ENCODE peak calls at places on chromosomes 11 and 22, in seven cellular contexts. O, A, L, R, X, G and F are unnamed samples.

GRCh38 chr11:82718841-82719240 is 14.8 kb downstream of the FAM181B start:
- DNase-seq in O (no peak), A (no peak), L (no peak), R (no peak), X (no peak), G (no peak), F (no peak)

GRCh38 chr22:36886016-36886415 is 25.2 kb downstream of the NCF4 start:
- DNase-seq in O (no peak), A (no peak), L (no peak), R (no peak), X (no peak), G (no peak), F (no peak)

GRCh38 chr11:124896821-124897391 is 759 bp downstream of the ROBO4 start:
- DNase-seq in O (peak), A (no peak), L (no peak), R (no peak), X (peak), G (no peak), F (no peak)

GRCh38 chr11:128506384-128506783 is 81.0 kb downstream of the ETS1 start:
- DNase-seq in O (no peak), A (no peak), L (no peak), R (no peak), X (no peak), G (no peak), F (no peak)

GRCh38 chr11:111308140-111308539 is 9.8 kb downstream of the POU2AF3 start:
- DNase-seq in O (peak), A (no peak), L (no peak), R (no peak), X (no peak), G (no peak), F (no peak)

GRCh38 chr11:110128161-110128560 is 35.0 kb downstream of the ZC3H12C start:
- DNase-seq in O (no peak), A (peak), L (no peak), R (no peak), X (no peak), G (peak), F (peak)

GRCh38 chr11:113001709-113002108 is 40.5 kb downstream of the NCAM1 start:
- DNase-seq in O (no peak), A (no peak), L (no peak), R (no peak), X (no peak), G (no peak), F (no peak)

GRCh38 chr22:41929158-41929896 is 2.7 kb upstream of the TNFRSF13C start:
- DNase-seq in O (no peak), A (peak), L (no peak), R (no peak), X (no peak), G (no peak), F (no peak)

GRCh38 chr22:47918936-47919505 is 1156.6 kb downstream of the TBC1D22A start:
- DNase-seq in O (no peak), A (no peak), L (no peak), R (no peak), X (no peak), G (peak), F (no peak)

GRCh38 chr11:61473370-61474025 is 35.1 kb upstream of the LRRC10B start:
- DNase-seq in O (peak), A (no peak), L (peak), R (no peak), X (no peak), G (no peak), F (no peak)

GRCh38 chr11:32029721-32030120 is 61.2 kb upstream of the RCN1 start:
- DNase-seq in O (no peak), A (no peak), L (no peak), R (no peak), X (no peak), G (no peak), F (no peak)

GRCh38 chr11:102849319-102849718 is 5.9 kb upstream of the MMP3 start:
- DNase-seq in O (no peak), A (no peak), L (no peak), R (peak), X (no peak), G (no peak), F (no peak)

GRCh38 chr11:17560281-17561110 is 13.4 kb downstream of the OTOG start:
- DNase-seq in O (no peak), A (peak), L (no peak), R (no peak), X (no peak), G (no peak), F (no peak)

GRCh38 chr11:1377231-1377780 is 12.4 kb upstream of the BRSK2 start:
- DNase-seq in O (no peak), A (no peak), L (no peak), R (no peak), X (no peak), G (no peak), F (no peak)

GRCh38 chr11:28900427-28900826 is 792.2 kb downstream of the METTL15 start:
- DNase-seq in O (no peak), A (no peak), L (no peak), R (no peak), X (no peak), G (no peak), F (no peak)

GRCh38 chr11:5204787-5205186 is 4.3 kb upstream of the OR51V1 start:
- DNase-seq in O (no peak), A (no peak), L (no peak), R (peak), X (no peak), G (peak), F (no peak)

GRCh38 chr11:29280452-29280851 is 736.4 kb downstream of the KCNA4 start:
- DNase-seq in O (no peak), A (no peak), L (no peak), R (no peak), X (no peak), G (no peak), F (no peak)

GRCh38 chr11:43504316-43504950 is 145.7 kb downstream of the TTC17 start:
- DNase-seq in O (no peak), A (peak), L (no peak), R (no peak), X (no peak), G (no peak), F (peak)

GRCh38 chr11:4044971-4045646 is 49.5 kb upstream of the RRM1 start:
- DNase-seq in O (no peak), A (no peak), L (peak), R (no peak), X (no peak), G (no peak), F (no peak)

GRCh38 chr22:46827781-46828180 is 65.3 kb downstream of the TBC1D22A start:
- DNase-seq in O (no peak), A (peak), L (no peak), R (no peak), X (no peak), G (no peak), F (no peak)

GRCh38 chr11:69559181-69559580 is 77.7 kb downstream of the LINC01488 start:
- DNase-seq in O (no peak), A (no peak), L (no peak), R (no peak), X (no peak), G (no peak), F (no peak)

GRCh38 chr11:131533164-131533563 is 162.7 kb downstream of the NTM start:
- DNase-seq in O (no peak), A (no peak), L (no peak), R (no peak), X (no peak), G (no peak), F (peak)

GRCh38 chr22:36595968-36596367 is 67.0 kb upstream of the EIF3D start:
- DNase-seq in O (no peak), A (peak), L (no peak), R (no peak), X (no peak), G (no peak), F (no peak)

GRCh38 chr11:134004406-134005197 is 47.8 kb upstream of the IGSF9B start:
- DNase-seq in O (no peak), A (no peak), L (no peak), R (no peak), X (no peak), G (no peak), F (no peak)

GRCh38 chr11:55942785-55943392 is 6.7 kb upstream of the OR5I1 start:
- DNase-seq in O (no peak), A (no peak), L (no peak), R (no peak), X (no peak), G (peak), F (no peak)

GRCh38 chr11:66745356-66746235 is 16.6 kb upstream of the SPTBN2 start:
- DNase-seq in O (peak), A (no peak), L (no peak), R (no peak), X (peak), G (no peak), F (peak)

GRCh38 chr11:1834132-1834610 is 619 bp upstream of the SYT8 start:
- DNase-seq in O (peak), A (no peak), L (no peak), R (no peak), X (no peak), G (no peak), F (no peak)

GRCh38 chr11:118889796-118890195 is 6.1 kb downstream of the CXCR5 start:
- DNase-seq in O (no peak), A (no peak), L (no peak), R (no peak), X (no peak), G (no peak), F (no peak)

GRCh38 chr11:3087373-3087772 is 30.1 kb upstream of the CARS1 start:
- DNase-seq in O (no peak), A (no peak), L (no peak), R (no peak), X (no peak), G (no peak), F (no peak)

GRCh38 chr11:75223954-75224643 is 16.5 kb upstream of the TPBGL start:
- DNase-seq in O (no peak), A (peak), L (no peak), R (no peak), X (no peak), G (no peak), F (no peak)

GRCh38 chr11:64676253-64676615 is 46.8 kb downstream of the NRXN2 start:
- DNase-seq in O (no peak), A (no peak), L (no peak), R (no peak), X (no peak), G (no peak), F (no peak)

GRCh38 chr11:77842451-77843121 is 21.6 kb downstream of the AAMDC start:
- DNase-seq in O (no peak), A (no peak), L (no peak), R (no peak), X (no peak), G (no peak), F (no peak)

GRCh38 chr11:59573216-59573615 is 42.4 kb downstream of the OSBP start:
- DNase-seq in O (no peak), A (no peak), L (no peak), R (peak), X (no peak), G (no peak), F (no peak)

GRCh38 chr11:96303980-96304379 is 39.0 kb downstream of the MAML2 start:
- DNase-seq in O (no peak), A (no peak), L (no peak), R (no peak), X (no peak), G (no peak), F (no peak)

GRCh38 chr22:32674925-32675825 is 126.3 kb upstream of the TIMP3 start:
- DNase-seq in O (no peak), A (no peak), L (peak), R (no peak), X (no peak), G (no peak), F (no peak)